ENCODE peak calls at places on chromosomes 1 and 21, in six cellular contexts. Y, A, W, C, S and M are unnamed samples.

GRCh38 chr1:8663915-8664331 is 153.5 kb downstream of the RERE start:
- DNase-seq in Y (no peak), A (no peak), W (peak; percentile 68), C (no peak), S (no peak), M (no peak)

GRCh38 chr1:85300140-85300539 is 23.7 kb upstream of the BCL10 start:
- DNase-seq in Y (no peak), A (no peak), W (no peak), C (no peak), S (no peak), M (no peak)

GRCh38 chr1:230464618-230465017 is 38.5 kb upstream of the PGBD5 start:
- DNase-seq in Y (no peak), A (no peak), W (no peak), C (no peak), S (no peak), M (no peak)

GRCh38 chr1:201153474-201154388 is 543 bp downstream of the TMEM9 start:
- DNase-seq in Y (no peak), A (no peak), W (no peak), C (no peak), S (peak; percentile 90), M (peak; percentile 83)

GRCh38 chr1:7300893-7301292 is 470.2 kb upstream of the VAMP3 start:
- DNase-seq in Y (no peak), A (no peak), W (peak; percentile 58), C (no peak), S (no peak), M (no peak)

GRCh38 chr1:162373541-162374375 is 2.9 kb downstream of the SPATA46 start:
- DNase-seq in Y (no peak), A (no peak), W (no peak), C (no peak), S (peak; percentile 54), M (no peak)

GRCh38 chr1:192809286-192810252 is 730 bp downstream of the RGS2 start:
- DNase-seq in Y (no peak), A (no peak), W (no peak), C (peak; percentile 37), S (peak; percentile 14), M (no peak)

GRCh38 chr1:207221934-207222351 is 99.5 kb upstream of the CD55 start:
- DNase-seq in Y (no peak), A (no peak), W (no peak), C (no peak), S (no peak), M (no peak)

GRCh38 chr1:117673405-117673804 is 67.6 kb downstream of the TENT5C start:
- DNase-seq in Y (no peak), A (no peak), W (no peak), C (no peak), S (no peak), M (no peak)

GRCh38 chr1:234970371-234970730 is 158.3 kb downstream of the TOMM20 start:
- DNase-seq in Y (no peak), A (no peak), W (no peak), C (no peak), S (no peak), M (no peak)

GRCh38 chr1:14168663-14169062 is 429.8 kb upstream of the KAZN start:
- DNase-seq in Y (no peak), A (no peak), W (no peak), C (no peak), S (no peak), M (no peak)

GRCh38 chr21:41673071-41673470 is 93.8 kb downstream of the RIPK4 start:
- DNase-seq in Y (no peak), A (no peak), W (no peak), C (no peak), S (no peak), M (no peak)

GRCh38 chr21:14846619-14847018 is 218.2 kb downstream of the NRIP1 start:
- DNase-seq in Y (no peak), A (no peak), W (no peak), C (no peak), S (no peak), M (no peak)

GRCh38 chr1:9263984-9264929 is 28.4 kb upstream of the SPSB1 start:
- DNase-seq in Y (no peak), A (no peak), W (no peak), C (no peak), S (no peak), M (no peak)

GRCh38 chr1:242828828-242829227 is 304.3 kb upstream of the PLD5 start:
- DNase-seq in Y (no peak), A (no peak), W (no peak), C (no peak), S (no peak), M (no peak)

GRCh38 chr1:94949681-94950661 is 23.1 kb upstream of the CNN3 start:
- DNase-seq in Y (no peak), A (no peak), W (peak; percentile 79), C (peak; percentile 68), S (no peak), M (no peak)

GRCh38 chr1:199124351-199124750 is 485.5 kb downstream of the PTPRC start:
- DNase-seq in Y (no peak), A (no peak), W (no peak), C (no peak), S (no peak), M (no peak)

GRCh38 chr21:36647279-36648093 is 51.4 kb upstream of the SIM2 start:
- DNase-seq in Y (no peak), A (no peak), W (peak; percentile 68), C (no peak), S (no peak), M (no peak)

GRCh38 chr1:110674337-110675059 is at the start of gene KCNA3:
- DNase-seq in Y (peak; percentile 45), A (peak; percentile 85), W (no peak), C (peak; percentile 89), S (no peak), M (peak; percentile 36)

GRCh38 chr1:232558974-232559373 is 71.0 kb downstream of the SIPA1L2 start:
- DNase-seq in Y (no peak), A (no peak), W (no peak), C (no peak), S (no peak), M (no peak)

DNA sequence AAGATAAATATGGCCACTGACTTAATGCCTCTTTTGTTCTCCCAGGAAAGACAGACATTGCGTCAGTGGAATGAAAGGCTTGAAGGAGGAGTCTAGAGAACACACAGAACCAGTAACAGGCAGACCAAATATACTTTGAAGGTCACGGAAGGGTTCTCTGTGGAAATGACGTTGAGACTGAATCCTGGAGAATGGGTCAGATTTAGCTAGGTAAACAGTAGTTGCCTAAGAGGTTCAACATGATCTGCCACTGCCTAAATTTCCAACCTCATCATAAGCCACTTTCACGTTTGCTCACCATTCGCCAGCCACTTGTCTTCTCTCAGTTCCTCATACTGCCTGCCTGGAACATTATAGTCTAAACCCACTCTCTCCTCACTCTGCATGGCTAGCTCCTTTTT is 20.5 kb downstream of the PLA2G4A start:
- DNase-seq in Y (no peak), A (no peak), W (peak; percentile 53), C (no peak), S (no peak), M (no peak)
- TF ChIP-seq TAF1 in Y (no peak), A (no peak), W (no peak), C (no peak), S (no peak), M (no peak)

DNA sequence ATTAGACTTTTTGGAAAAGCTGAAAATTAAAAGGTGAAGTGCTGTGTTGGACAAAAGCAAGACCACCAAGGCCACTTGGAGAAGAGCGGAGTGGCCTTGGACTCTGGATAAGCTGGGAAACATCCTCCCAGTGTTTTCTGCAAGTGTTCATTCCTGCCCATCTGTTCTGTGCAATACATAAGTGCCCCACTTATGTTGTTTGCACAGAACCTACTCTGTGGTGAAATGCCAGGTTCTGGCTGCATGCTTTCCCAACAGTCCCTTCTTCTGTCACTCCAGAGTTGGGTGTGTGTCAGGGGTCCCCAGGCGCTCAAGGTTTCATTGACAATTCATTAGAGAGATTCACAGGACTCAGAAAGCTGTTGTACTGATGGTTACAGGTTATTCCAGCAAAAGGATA is 30.3 kb downstream of the NHLH2 start:
- DNase-seq in Y (no peak), A (no peak), W (no peak), C (no peak), S (no peak), M (no peak)
- TF ChIP-seq TAF1 in Y (no peak), A (no peak), W (no peak), C (no peak), S (no peak), M (no peak)

GRCh38 chr1:33464552-33464951 is 7.9 kb upstream of the ZSCAN20 start:
- DNase-seq in Y (no peak), A (no peak), W (no peak), C (no peak), S (no peak), M (no peak)

GRCh38 chr1:33456302-33456886 is 16.1 kb upstream of the ZSCAN20 start:
- DNase-seq in Y (no peak), A (no peak), W (no peak), C (no peak), S (no peak), M (no peak)

GRCh38 chr1:33459766-33460543 is 12.5 kb upstream of the ZSCAN20 start:
- DNase-seq in Y (no peak), A (no peak), W (no peak), C (no peak), S (no peak), M (no peak)

GRCh38 chr1:33462449-33463164 is 9.8 kb upstream of the ZSCAN20 start:
- DNase-seq in Y (no peak), A (no peak), W (no peak), C (no peak), S (no peak), M (no peak)

DNA sequence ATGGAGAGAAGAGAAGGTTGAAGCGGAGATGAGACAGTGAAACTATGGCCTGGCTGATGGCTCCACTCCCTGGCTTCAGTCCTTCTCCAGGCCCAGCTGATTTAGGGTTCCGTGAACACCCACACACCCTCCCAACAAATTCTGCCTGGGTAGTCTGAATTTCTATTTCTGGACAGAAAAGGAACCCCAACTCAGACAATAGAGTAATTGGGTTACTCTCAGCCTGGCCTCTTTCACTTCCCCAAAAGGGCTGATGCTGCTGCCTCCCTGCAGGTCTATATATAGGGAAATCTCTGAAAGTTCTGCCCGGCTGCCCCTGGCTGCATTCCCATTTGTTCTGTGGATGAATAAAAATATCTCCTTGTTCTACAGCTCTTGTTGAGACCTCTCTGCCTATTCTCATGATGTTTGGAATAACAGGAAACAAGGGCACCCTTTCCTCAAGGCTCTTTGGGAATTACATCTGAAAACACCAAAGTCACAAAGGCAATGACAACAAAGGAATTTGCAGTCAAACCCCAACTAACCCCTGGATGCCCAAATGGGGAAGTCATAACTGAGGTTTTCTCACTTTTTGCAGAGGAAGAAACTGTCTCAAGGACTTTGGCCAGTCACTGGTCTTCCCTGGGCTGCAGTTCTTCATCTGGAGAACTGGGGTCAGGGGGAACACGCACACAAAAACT is 11.4 kb upstream of the ZSCAN20 start:
- DNase-seq in Y (peak; percentile 35), A (peak; percentile 13), W (no peak), C (no peak), S (no peak), M (peak; percentile 37)
- TF ChIP-seq TAF1 in Y (no peak), A (no peak), W (no peak), C (no peak), S (no peak), M (no peak)

DNA sequence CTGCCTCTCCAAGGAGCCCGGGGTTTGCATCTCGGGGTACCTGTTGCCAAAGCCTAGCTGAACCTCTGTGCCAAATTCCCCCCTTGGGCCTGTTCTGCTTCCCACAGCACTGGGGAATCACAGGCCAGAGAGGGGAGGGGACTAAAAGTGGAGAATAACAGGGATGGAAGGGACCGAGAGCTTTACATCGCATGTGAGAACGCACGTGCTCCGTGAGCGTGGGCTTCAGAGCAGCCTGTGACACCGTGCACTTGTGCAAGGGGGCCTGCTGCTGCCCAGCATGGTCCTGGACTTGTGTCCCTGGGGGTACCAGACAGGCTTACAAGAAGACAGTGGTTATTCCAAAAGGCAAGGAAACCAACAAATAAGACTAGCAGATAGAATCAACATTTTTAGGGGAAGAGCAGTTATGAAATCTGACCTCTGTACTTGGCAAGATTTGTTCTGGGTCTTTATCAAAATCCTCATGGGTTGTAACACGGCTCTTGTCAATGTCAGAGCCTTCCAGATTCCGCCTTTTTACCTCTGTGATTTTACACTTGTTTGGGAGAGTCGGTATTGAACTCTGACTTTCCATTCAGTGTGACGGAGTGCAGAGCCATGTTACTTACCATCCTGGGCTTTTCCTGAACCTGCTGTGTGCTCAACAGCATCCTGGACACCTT is 36.2 kb upstream of the TNFRSF1B start:
- DNase-seq in Y (no peak), A (no peak), W (peak; percentile 31), C (no peak), S (no peak), M (no peak)
- TF ChIP-seq TAF1 in Y (no peak), A (no peak), W (no peak), C (no peak), S (no peak), M (no peak)